ENCODE peak calls at places on chromosome 2, in seven cellular contexts. One of them, this sample, is unnamed.

GRCh38 chr2:39642054-39642742 is 23.5 kb upstream of the TMEM178A start:
- DNase-seq in CD8-positive, alpha-beta T cell: no peak
- DNase-seq in ACHN: peak
- DNase-seq in HS-5: peak
- DNase-seq in amniotic stem cell: peak
- DNase-seq in NCI-H345: no peak
- DNase-seq in HT-29: no peak
- DNase-seq in this sample: no peak

GRCh38 chr2:205477016-205477705 is 205.1 kb upstream of the NRP2 start:
- DNase-seq in NCI-H345: no peak
- DNase-seq in HT-29: no peak
- DNase-seq in CD8-positive, alpha-beta T cell: no peak
- DNase-seq in amniotic stem cell: no peak
- DNase-seq in HS-5: no peak
- DNase-seq in ACHN: no peak
- DNase-seq in this sample: no peak

GRCh38 chr2:202375611-202376408 is at the start of gene BMPR2:
- DNase-seq in amniotic stem cell: peak
- DNase-seq in CD8-positive, alpha-beta T cell: peak
- DNase-seq in HT-29: peak
- DNase-seq in HS-5: peak
- DNase-seq in NCI-H345: peak
- DNase-seq in ACHN: peak
- DNase-seq in this sample: peak

GRCh38 chr2:227855440-227855839 is 16.0 kb upstream of the DAW1 start:
- DNase-seq in HT-29: no peak
- DNase-seq in CD8-positive, alpha-beta T cell: no peak
- DNase-seq in ACHN: no peak
- DNase-seq in HS-5: no peak
- DNase-seq in amniotic stem cell: no peak
- DNase-seq in NCI-H345: no peak
- DNase-seq in this sample: no peak

GRCh38 chr2:53403836-53404413 is 363.7 kb upstream of the CHAC2 start:
- DNase-seq in HT-29: peak
- DNase-seq in ACHN: peak
- DNase-seq in amniotic stem cell: peak
- DNase-seq in HS-5: peak
- DNase-seq in CD8-positive, alpha-beta T cell: no peak
- DNase-seq in NCI-H345: no peak
- DNase-seq in this sample: no peak

GRCh38 chr2:240962371-240963064 is 35.9 kb upstream of the SNED1 start:
- DNase-seq in HT-29: no peak
- DNase-seq in NCI-H345: no peak
- DNase-seq in HS-5: no peak
- DNase-seq in CD8-positive, alpha-beta T cell: no peak
- DNase-seq in ACHN: no peak
- DNase-seq in amniotic stem cell: no peak
- DNase-seq in this sample: no peak

GRCh38 chr2:220463876-220464275 is 836.4 kb downstream of the SLC4A3 start:
- DNase-seq in HT-29: no peak
- DNase-seq in HS-5: no peak
- DNase-seq in amniotic stem cell: no peak
- DNase-seq in ACHN: no peak
- DNase-seq in CD8-positive, alpha-beta T cell: no peak
- DNase-seq in NCI-H345: no peak
- DNase-seq in this sample: no peak

GRCh38 chr2:9030882-9031645 is 27.6 kb upstream of the MBOAT2 start:
- DNase-seq in HT-29: no peak
- DNase-seq in CD8-positive, alpha-beta T cell: no peak
- DNase-seq in NCI-H345: no peak
- DNase-seq in ACHN: no peak
- DNase-seq in HS-5: no peak
- DNase-seq in amniotic stem cell: no peak
- DNase-seq in this sample: no peak

GRCh38 chr2:191190439-191190838 is 39.6 kb upstream of the STAT4 start:
- DNase-seq in NCI-H345: peak
- DNase-seq in HS-5: no peak
- DNase-seq in ACHN: no peak
- DNase-seq in CD8-positive, alpha-beta T cell: no peak
- DNase-seq in HT-29: no peak
- DNase-seq in amniotic stem cell: no peak
- DNase-seq in this sample: no peak

GRCh38 chr2:241957276-241957675 is 87.7 kb downstream of the RTP5 start:
- DNase-seq in ACHN: no peak
- DNase-seq in HS-5: no peak
- DNase-seq in NCI-H345: no peak
- DNase-seq in HT-29: no peak
- DNase-seq in amniotic stem cell: no peak
- DNase-seq in CD8-positive, alpha-beta T cell: no peak
- DNase-seq in this sample: no peak

GRCh38 chr2:234245945-234246344 is 195.4 kb downstream of the SPP2 start:
- DNase-seq in amniotic stem cell: peak
- DNase-seq in CD8-positive, alpha-beta T cell: no peak
- DNase-seq in NCI-H345: no peak
- DNase-seq in HT-29: no peak
- DNase-seq in ACHN: peak
- DNase-seq in HS-5: peak
- DNase-seq in this sample: no peak

GRCh38 chr2:17208511-17208910 is 309.7 kb downstream of the RAD51AP2 start:
- DNase-seq in ACHN: no peak
- DNase-seq in HS-5: peak
- DNase-seq in amniotic stem cell: no peak
- DNase-seq in HT-29: no peak
- DNase-seq in NCI-H345: no peak
- DNase-seq in CD8-positive, alpha-beta T cell: no peak
- DNase-seq in this sample: no peak

GRCh38 chr2:6525371-6525770 is 340.3 kb downstream of the CMPK2 start:
- DNase-seq in amniotic stem cell: no peak
- DNase-seq in HT-29: no peak
- DNase-seq in NCI-H345: no peak
- DNase-seq in ACHN: no peak
- DNase-seq in HS-5: no peak
- DNase-seq in CD8-positive, alpha-beta T cell: no peak
- DNase-seq in this sample: no peak

GRCh38 chr2:21052044-21052443 is 8.2 kb upstream of the APOB start:
- DNase-seq in ACHN: no peak
- DNase-seq in NCI-H345: no peak
- DNase-seq in HS-5: no peak
- DNase-seq in CD8-positive, alpha-beta T cell: no peak
- DNase-seq in amniotic stem cell: no peak
- DNase-seq in HT-29: no peak
- DNase-seq in this sample: no peak

GRCh38 chr2:240432430-240432819 is 3.0 kb upstream of the GPC1 start:
- DNase-seq in HT-29: no peak
- DNase-seq in ACHN: no peak
- DNase-seq in amniotic stem cell: no peak
- DNase-seq in NCI-H345: no peak
- DNase-seq in CD8-positive, alpha-beta T cell: peak
- DNase-seq in HS-5: no peak
- DNase-seq in this sample: no peak

GRCh38 chr2:30235008-30235655 is 3.8 kb downstream of the LBH start:
- DNase-seq in amniotic stem cell: no peak
- DNase-seq in NCI-H345: no peak
- DNase-seq in HS-5: no peak
- DNase-seq in HT-29: no peak
- DNase-seq in CD8-positive, alpha-beta T cell: peak
- DNase-seq in ACHN: no peak
- DNase-seq in this sample: no peak

GRCh38 chr2:108354171-108354570 is 23.6 kb upstream of the SULT1C4 start:
- DNase-seq in NCI-H345: no peak
- DNase-seq in ACHN: no peak
- DNase-seq in CD8-positive, alpha-beta T cell: no peak
- DNase-seq in amniotic stem cell: no peak
- DNase-seq in HS-5: no peak
- DNase-seq in HT-29: no peak
- DNase-seq in this sample: no peak

GRCh38 chr2:113762377-113763118 is 6.1 kb upstream of the SLC35F5 start:
- DNase-seq in ACHN: peak
- DNase-seq in CD8-positive, alpha-beta T cell: no peak
- DNase-seq in HS-5: peak
- DNase-seq in NCI-H345: no peak
- DNase-seq in amniotic stem cell: peak
- DNase-seq in HT-29: no peak
- DNase-seq in this sample: no peak

GRCh38 chr2:101759162-101759561 is 61.7 kb downstream of the MAP4K4 start:
- DNase-seq in HT-29: no peak
- DNase-seq in ACHN: peak
- DNase-seq in amniotic stem cell: peak
- DNase-seq in HS-5: peak
- DNase-seq in NCI-H345: no peak
- DNase-seq in CD8-positive, alpha-beta T cell: no peak
- DNase-seq in this sample: no peak

GRCh38 chr2:214382229-214382628 is 28.6 kb upstream of the VWC2L start:
- DNase-seq in HS-5: no peak
- DNase-seq in ACHN: no peak
- DNase-seq in amniotic stem cell: no peak
- DNase-seq in HT-29: no peak
- DNase-seq in NCI-H345: no peak
- DNase-seq in CD8-positive, alpha-beta T cell: no peak
- DNase-seq in this sample: no peak

GRCh38 chr2:223585691-223586090 is 16.5 kb downstream of the SCG2 start:
- DNase-seq in NCI-H345: peak
- DNase-seq in HT-29: no peak
- DNase-seq in amniotic stem cell: no peak
- DNase-seq in ACHN: no peak
- DNase-seq in HS-5: no peak
- DNase-seq in CD8-positive, alpha-beta T cell: no peak
- DNase-seq in this sample: no peak

GRCh38 chr2:109410021-109410815 is 203.5 kb downstream of the SEPTIN10 start:
- DNase-seq in HS-5: no peak
- DNase-seq in HT-29: no peak
- DNase-seq in amniotic stem cell: no peak
- DNase-seq in NCI-H345: no peak
- DNase-seq in CD8-positive, alpha-beta T cell: no peak
- DNase-seq in ACHN: no peak
- DNase-seq in this sample: no peak

GRCh38 chr2:42164971-42165370 is 4.2 kb upstream of the EML4 start:
- DNase-seq in CD8-positive, alpha-beta T cell: no peak
- DNase-seq in amniotic stem cell: no peak
- DNase-seq in HT-29: no peak
- DNase-seq in NCI-H345: no peak
- DNase-seq in HS-5: no peak
- DNase-seq in ACHN: no peak
- DNase-seq in this sample: no peak

GRCh38 chr2:25701801-25702200 is 28.4 kb upstream of the DTNB start:
- DNase-seq in amniotic stem cell: no peak
- DNase-seq in HT-29: no peak
- DNase-seq in NCI-H345: no peak
- DNase-seq in CD8-positive, alpha-beta T cell: no peak
- DNase-seq in ACHN: no peak
- DNase-seq in HS-5: no peak
- DNase-seq in this sample: no peak

GRCh38 chr2:221567809-221568208 is 4.3 kb downstream of the EPHA4 start:
- DNase-seq in ACHN: no peak
- DNase-seq in NCI-H345: no peak
- DNase-seq in CD8-positive, alpha-beta T cell: no peak
- DNase-seq in amniotic stem cell: no peak
- DNase-seq in HS-5: no peak
- DNase-seq in HT-29: no peak
- DNase-seq in this sample: no peak

GRCh38 chr2:118168606-118169005 is 80.3 kb downstream of the INSIG2 start:
- DNase-seq in amniotic stem cell: no peak
- DNase-seq in HS-5: peak
- DNase-seq in ACHN: no peak
- DNase-seq in CD8-positive, alpha-beta T cell: no peak
- DNase-seq in HT-29: peak
- DNase-seq in NCI-H345: no peak
- DNase-seq in this sample: no peak

GRCh38 chr2:176056411-176056810 is 27.4 kb downstream of the EVX2 start:
- DNase-seq in ACHN: no peak
- DNase-seq in CD8-positive, alpha-beta T cell: no peak
- DNase-seq in NCI-H345: peak
- DNase-seq in amniotic stem cell: no peak
- DNase-seq in HT-29: no peak
- DNase-seq in HS-5: no peak
- DNase-seq in this sample: no peak

GRCh38 chr2:68469935-68470334 is 2.5 kb downstream of the APLF start:
- DNase-seq in CD8-positive, alpha-beta T cell: no peak
- DNase-seq in HT-29: no peak
- DNase-seq in NCI-H345: peak
- DNase-seq in HS-5: no peak
- DNase-seq in amniotic stem cell: no peak
- DNase-seq in ACHN: no peak
- DNase-seq in this sample: no peak

GRCh38 chr2:31335921-31336570 is 78.5 kb downstream of the XDH start:
- DNase-seq in HS-5: no peak
- DNase-seq in CD8-positive, alpha-beta T cell: no peak
- DNase-seq in NCI-H345: no peak
- DNase-seq in amniotic stem cell: peak
- DNase-seq in ACHN: peak
- DNase-seq in HT-29: no peak
- DNase-seq in this sample: no peak

GRCh38 chr2:165328272-165328671 is 89.1 kb downstream of the SCN2A start:
- DNase-seq in NCI-H345: no peak
- DNase-seq in HS-5: no peak
- DNase-seq in CD8-positive, alpha-beta T cell: no peak
- DNase-seq in HT-29: no peak
- DNase-seq in amniotic stem cell: no peak
- DNase-seq in ACHN: no peak
- DNase-seq in this sample: peak

GRCh38 chr2:218736535-218736934 is 25.9 kb downstream of the TTLL4 start:
- DNase-seq in amniotic stem cell: no peak
- DNase-seq in NCI-H345: no peak
- DNase-seq in HS-5: no peak
- DNase-seq in CD8-positive, alpha-beta T cell: no peak
- DNase-seq in HT-29: no peak
- DNase-seq in ACHN: no peak
- DNase-seq in this sample: no peak

GRCh38 chr2:158650646-158651357 is 144.3 kb upstream of the DAPL1 start:
- DNase-seq in amniotic stem cell: no peak
- DNase-seq in HT-29: no peak
- DNase-seq in HS-5: no peak
- DNase-seq in CD8-positive, alpha-beta T cell: no peak
- DNase-seq in ACHN: no peak
- DNase-seq in NCI-H345: no peak
- DNase-seq in this sample: no peak

GRCh38 chr2:99821572-99822369 is 320.6 kb downstream of the AFF3 start:
- DNase-seq in HS-5: peak
- DNase-seq in NCI-H345: no peak
- DNase-seq in HT-29: no peak
- DNase-seq in ACHN: peak
- DNase-seq in CD8-positive, alpha-beta T cell: no peak
- DNase-seq in amniotic stem cell: no peak
- DNase-seq in this sample: no peak

GRCh38 chr2:230650585-230651137 is 62.0 kb upstream of the CAB39 start:
- DNase-seq in HT-29: no peak
- DNase-seq in amniotic stem cell: no peak
- DNase-seq in ACHN: peak
- DNase-seq in HS-5: no peak
- DNase-seq in NCI-H345: no peak
- DNase-seq in CD8-positive, alpha-beta T cell: no peak
- DNase-seq in this sample: no peak

GRCh38 chr2:174776223-174776622 is 12.0 kb upstream of the CHRNA1 start:
- DNase-seq in ACHN: no peak
- DNase-seq in HT-29: no peak
- DNase-seq in HS-5: no peak
- DNase-seq in CD8-positive, alpha-beta T cell: peak
- DNase-seq in amniotic stem cell: no peak
- DNase-seq in NCI-H345: no peak
- DNase-seq in this sample: no peak

This sample was measured in Kasumi-1.